ENCODE peak calls at places on chromosome 4, in four cellular contexts. Z is HCT116, P is esophagus squamous epithelium, L is mammary epithelial cell. B is an unnamed sample. For H3K4me1, the result is how much of the 10 kb centered on the place peaks cover.

GRCh38 chr4:128776794-128777216 is 32.7 kb upstream of the JADE1 start:
- DNase-seq in P (no peak), Z (no peak), L (peak), B (peak)

GRCh38 chr4:128521634-128522253 is 234.1 kb upstream of the PGRMC2 start:
- DNase-seq in P (no peak), L (no peak), Z (no peak), B (no peak)

GRCh38 chr4:157115613-157116340 is 39.8 kb downstream of the GLRB start:
- DNase-seq in L (peak), Z (no peak), P (no peak), B (no peak)

GRCh38 chr4:11428701-11429571 is at the start of gene HS3ST1:
- DNase-seq in P (peak), L (peak), Z (peak), B (peak)

GRCh38 chr4:134636332-134637055 is 434.9 kb upstream of the PABPC4L start:
- DNase-seq in P (no peak), L (no peak), Z (no peak), B (no peak)

GRCh38 chr4:66750273-66750672 is 795.0 kb downstream of the CENPC start:
- DNase-seq in P (no peak), Z (no peak), L (no peak), B (no peak)

GRCh38 chr4:23930750-23931488 is 41.1 kb upstream of the PPARGC1A start:
- DNase-seq in P (no peak), Z (no peak), L (no peak), B (peak)

GRCh38 chr4:101787917-101788316 is 2.6 kb upstream of the BANK1 start:
- DNase-seq in P (no peak), L (no peak), Z (no peak), B (no peak)

GRCh38 chr4:115274545-115274944 is 161.1 kb upstream of the NDST4 start:
- DNase-seq in Z (no peak), P (no peak), L (no peak), B (no peak)

GRCh38 chr4:10025230-10025806 is 4.0 kb upstream of the SLC2A9 start:
- DNase-seq in Z (no peak), L (no peak), P (no peak), B (no peak)

GRCh38 chr4:10023050-10023419 is 1.7 kb upstream of the SLC2A9 start:
- DNase-seq in L (no peak), P (no peak), Z (no peak), B (no peak)

GRCh38 chr4:10023806-10024205 is 2.5 kb upstream of the SLC2A9 start:
- DNase-seq in P (no peak), Z (no peak), L (no peak), B (no peak)

GRCh38 chr4:10022346-10023049 is 1.2 kb upstream of the SLC2A9 start:
- DNase-seq in P (no peak), L (no peak), Z (no peak), B (no peak)

GRCh38 chr4:10024303-10024702 is 3.0 kb upstream of the SLC2A9 start:
- DNase-seq in Z (no peak), P (no peak), L (no peak), B (no peak)
- H3K4me1 ChIP-seq in Z (under half), P (half or more), L (half or more), B (under half)

GRCh38 chr4:172088556-172088955 is 275.4 kb downstream of the GALNTL6 start:
- DNase-seq in Z (no peak), L (no peak), P (no peak), B (no peak)

GRCh38 chr4:172083236-172083635 is 270.0 kb downstream of the GALNTL6 start:
- DNase-seq in Z (no peak), L (no peak), P (no peak), B (no peak)
- H3K4me3 ChIP-seq in Z (no peak), L (no peak), P (no peak), B (no peak)

DNA sequence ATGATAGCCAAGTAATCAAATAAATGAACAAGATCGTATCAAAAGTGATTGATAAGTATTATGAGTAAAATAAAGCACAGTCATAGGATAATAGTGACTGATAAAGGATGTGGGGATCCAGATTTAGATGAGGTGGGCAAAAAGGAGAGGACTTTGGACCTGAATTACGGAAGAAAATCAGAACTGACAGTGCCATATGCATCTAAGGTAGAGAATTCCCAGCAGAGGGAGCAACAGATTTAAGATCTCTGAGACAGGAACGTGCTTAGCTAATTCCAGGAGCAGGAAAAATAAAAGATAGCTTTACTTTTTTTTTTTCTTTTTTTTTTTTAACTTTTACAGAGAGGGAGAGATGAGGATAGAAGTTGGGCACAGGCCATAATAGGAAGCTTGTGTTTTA is 189.9 kb downstream of the NWD2 start:
- DNase-seq in P (no peak), Z (peak), L (no peak), B (no peak)
- TF ChIP-seq CTCF in P (no peak), Z (peak), L (peak), B (no peak)

GRCh38 chr4:140094701-140095420 is 59.1 kb downstream of the MAML3 start:
- DNase-seq in L (peak), Z (no peak), P (no peak), B (peak)

GRCh38 chr4:140096921-140097320 is 57.1 kb downstream of the MAML3 start:
- DNase-seq in P (no peak), L (no peak), Z (no peak), B (no peak)

GRCh38 chr4:140097572-140097971 is 56.4 kb downstream of the MAML3 start:
- DNase-seq in Z (no peak), L (peak), P (no peak), B (no peak)

GRCh38 chr4:140095694-140096482 is 58.1 kb downstream of the MAML3 start:
- DNase-seq in P (no peak), Z (peak), L (peak), B (no peak)

DNA sequence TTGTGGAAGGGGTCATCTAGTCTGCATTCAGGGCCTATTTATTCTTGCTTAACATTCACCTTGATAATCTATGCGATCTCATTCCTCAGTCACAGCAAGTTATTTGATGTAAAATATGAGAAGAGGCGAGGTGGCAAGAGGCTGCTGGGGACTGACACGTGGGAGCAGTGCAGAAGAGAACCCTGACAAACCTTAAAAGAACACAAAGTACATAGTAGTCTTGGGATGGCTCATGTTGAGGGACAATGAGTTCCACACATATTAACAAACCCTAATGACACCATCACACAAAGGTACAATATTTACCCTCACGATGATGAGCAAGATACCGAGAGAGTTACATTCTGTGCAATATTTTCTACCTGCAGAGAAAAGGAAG is 57.5 kb downstream of the MAML3 start:
- DNase-seq in L (no peak), P (no peak), Z (no peak), B (no peak)
- H3K4me1 ChIP-seq in L (half or more), P (half or more), Z (under half), B (half or more)

GRCh38 chr4:124459196-124459921 is 253.2 kb downstream of the ANKRD50 start:
- DNase-seq in Z (no peak), P (no peak), L (no peak), B (no peak)
- H3K4me3 ChIP-seq in Z (no peak), P (no peak), L (no peak), B (no peak)

GRCh38 chr4:7323872-7324650 is 110.7 kb downstream of the PSAPL1 start:
- DNase-seq in Z (peak), P (no peak), L (peak), B (no peak)
- TF ChIP-seq CTCF in Z (no peak), P (no peak), L (peak), B (no peak)